ENCODE peak calls at places on chromosomes 13 and 19, in six cellular contexts. One of them, this sample, is unnamed.

GRCh38 chr13:46553886-46554855 is 1.2 kb downstream of the LRCH1 start:
- DNase-seq in stimulated activated CD4-positive, alpha-beta T cell treated with anti-CD3 and anti-CD28 coated beads, Interleukin-2, amount 100 ng/mL, for 4 hours: peak
- DNase-seq in hippocampal formation: no peak
- DNase-seq in hepatocyte: peak
- DNase-seq in ascending aorta: peak
- DNase-seq in stimulated activated naive CD4-positive, alpha-beta T cell: peak
- DNase-seq in this sample: no peak

GRCh38 chr19:47540748-47541147 is 25.9 kb upstream of the NAPA start:
- DNase-seq in stimulated activated CD4-positive, alpha-beta T cell treated with anti-CD3 and anti-CD28 coated beads, Interleukin-2, amount 100 ng/mL, for 4 hours: no peak
- DNase-seq in hippocampal formation: no peak
- DNase-seq in hepatocyte: no peak
- DNase-seq in ascending aorta: no peak
- DNase-seq in stimulated activated naive CD4-positive, alpha-beta T cell: peak
- DNase-seq in this sample: no peak

GRCh38 chr19:46471116-46471733 is at the start of gene PNMA8A:
- DNase-seq in stimulated activated CD4-positive, alpha-beta T cell treated with anti-CD3 and anti-CD28 coated beads, Interleukin-2, amount 100 ng/mL, for 4 hours: no peak
- DNase-seq in hippocampal formation: peak
- DNase-seq in hepatocyte: peak
- DNase-seq in ascending aorta: peak
- DNase-seq in stimulated activated naive CD4-positive, alpha-beta T cell: no peak
- DNase-seq in this sample: peak

GRCh38 chr13:66657165-66657895 is 572.8 kb downstream of the PCDH9 start:
- DNase-seq in stimulated activated CD4-positive, alpha-beta T cell treated with anti-CD3 and anti-CD28 coated beads, Interleukin-2, amount 100 ng/mL, for 4 hours: no peak
- DNase-seq in hippocampal formation: no peak
- DNase-seq in hepatocyte: peak
- DNase-seq in ascending aorta: no peak
- DNase-seq in stimulated activated naive CD4-positive, alpha-beta T cell: no peak
- DNase-seq in this sample: no peak

GRCh38 chr19:1577090-1577928 is 9.2 kb upstream of the MEX3D start:
- DNase-seq in stimulated activated CD4-positive, alpha-beta T cell treated with anti-CD3 and anti-CD28 coated beads, Interleukin-2, amount 100 ng/mL, for 4 hours: no peak
- DNase-seq in hippocampal formation: no peak
- DNase-seq in hepatocyte: no peak
- DNase-seq in ascending aorta: no peak
- DNase-seq in stimulated activated naive CD4-positive, alpha-beta T cell: no peak
- DNase-seq in this sample: no peak

GRCh38 chr13:110874508-110874960 is 40.3 kb downstream of the ANKRD10 start:
- DNase-seq in stimulated activated CD4-positive, alpha-beta T cell treated with anti-CD3 and anti-CD28 coated beads, Interleukin-2, amount 100 ng/mL, for 4 hours: peak
- DNase-seq in hippocampal formation: peak
- DNase-seq in hepatocyte: peak
- DNase-seq in ascending aorta: peak
- DNase-seq in stimulated activated naive CD4-positive, alpha-beta T cell: no peak
- DNase-seq in this sample: peak

GRCh38 chr19:35703343-35703742 is 1.0 kb upstream of the ZBTB32 start:
- DNase-seq in stimulated activated CD4-positive, alpha-beta T cell treated with anti-CD3 and anti-CD28 coated beads, Interleukin-2, amount 100 ng/mL, for 4 hours: no peak
- DNase-seq in hippocampal formation: no peak
- DNase-seq in hepatocyte: no peak
- DNase-seq in ascending aorta: no peak
- DNase-seq in stimulated activated naive CD4-positive, alpha-beta T cell: no peak
- DNase-seq in this sample: no peak

GRCh38 chr19:2722541-2723344 is 1.6 kb upstream of the DIRAS1 start:
- DNase-seq in stimulated activated CD4-positive, alpha-beta T cell treated with anti-CD3 and anti-CD28 coated beads, Interleukin-2, amount 100 ng/mL, for 4 hours: no peak
- DNase-seq in hippocampal formation: no peak
- DNase-seq in hepatocyte: peak
- DNase-seq in ascending aorta: peak
- DNase-seq in stimulated activated naive CD4-positive, alpha-beta T cell: no peak
- DNase-seq in this sample: no peak

GRCh38 chr19:4896372-4896771 is 6.3 kb downstream of the ARRDC5 start:
- DNase-seq in stimulated activated CD4-positive, alpha-beta T cell treated with anti-CD3 and anti-CD28 coated beads, Interleukin-2, amount 100 ng/mL, for 4 hours: no peak
- DNase-seq in hippocampal formation: no peak
- DNase-seq in hepatocyte: no peak
- DNase-seq in ascending aorta: no peak
- DNase-seq in stimulated activated naive CD4-positive, alpha-beta T cell: no peak
- DNase-seq in this sample: no peak

GRCh38 chr19:46890423-46891170 is 29.8 kb downstream of the ARHGAP35 start:
- DNase-seq in stimulated activated CD4-positive, alpha-beta T cell treated with anti-CD3 and anti-CD28 coated beads, Interleukin-2, amount 100 ng/mL, for 4 hours: no peak
- DNase-seq in hippocampal formation: no peak
- DNase-seq in hepatocyte: peak
- DNase-seq in ascending aorta: no peak
- DNase-seq in stimulated activated naive CD4-positive, alpha-beta T cell: no peak
- DNase-seq in this sample: no peak

GRCh38 chr13:23709521-23709920 is 139.3 kb downstream of the TNFRSF19 start:
- DNase-seq in stimulated activated CD4-positive, alpha-beta T cell treated with anti-CD3 and anti-CD28 coated beads, Interleukin-2, amount 100 ng/mL, for 4 hours: no peak
- DNase-seq in hippocampal formation: no peak
- DNase-seq in hepatocyte: no peak
- DNase-seq in ascending aorta: no peak
- DNase-seq in stimulated activated naive CD4-positive, alpha-beta T cell: no peak
- DNase-seq in this sample: no peak

GRCh38 chr13:25752957-25753540 is 298.8 kb downstream of the SHISA2 start:
- DNase-seq in stimulated activated CD4-positive, alpha-beta T cell treated with anti-CD3 and anti-CD28 coated beads, Interleukin-2, amount 100 ng/mL, for 4 hours: no peak
- DNase-seq in hippocampal formation: no peak
- DNase-seq in hepatocyte: peak
- DNase-seq in ascending aorta: no peak
- DNase-seq in stimulated activated naive CD4-positive, alpha-beta T cell: no peak
- DNase-seq in this sample: no peak

GRCh38 chr19:32339988-32340874 is 5.2 kb upstream of the ZNF507 start:
- DNase-seq in stimulated activated CD4-positive, alpha-beta T cell treated with anti-CD3 and anti-CD28 coated beads, Interleukin-2, amount 100 ng/mL, for 4 hours: no peak
- DNase-seq in hippocampal formation: peak
- DNase-seq in hepatocyte: peak
- DNase-seq in ascending aorta: no peak
- DNase-seq in stimulated activated naive CD4-positive, alpha-beta T cell: peak
- DNase-seq in this sample: peak

GRCh38 chr13:89923052-89923451 is 1424.4 kb upstream of the MIR17HG start:
- DNase-seq in stimulated activated CD4-positive, alpha-beta T cell treated with anti-CD3 and anti-CD28 coated beads, Interleukin-2, amount 100 ng/mL, for 4 hours: no peak
- DNase-seq in hippocampal formation: no peak
- DNase-seq in hepatocyte: no peak
- DNase-seq in ascending aorta: no peak
- DNase-seq in stimulated activated naive CD4-positive, alpha-beta T cell: no peak
- DNase-seq in this sample: no peak

GRCh38 chr13:30697177-30697953 is 38.0 kb upstream of the ALOX5AP start:
- DNase-seq in stimulated activated CD4-positive, alpha-beta T cell treated with anti-CD3 and anti-CD28 coated beads, Interleukin-2, amount 100 ng/mL, for 4 hours: no peak
- DNase-seq in hippocampal formation: no peak
- DNase-seq in hepatocyte: no peak
- DNase-seq in ascending aorta: no peak
- DNase-seq in stimulated activated naive CD4-positive, alpha-beta T cell: no peak
- DNase-seq in this sample: no peak

GRCh38 chr13:41463823-41464602 is 6.7 kb downstream of the RGCC start:
- DNase-seq in stimulated activated CD4-positive, alpha-beta T cell treated with anti-CD3 and anti-CD28 coated beads, Interleukin-2, amount 100 ng/mL, for 4 hours: no peak
- DNase-seq in hippocampal formation: no peak
- DNase-seq in hepatocyte: no peak
- DNase-seq in ascending aorta: no peak
- DNase-seq in stimulated activated naive CD4-positive, alpha-beta T cell: peak
- DNase-seq in this sample: no peak

GRCh38 chr13:112734696-112735547 is 45.1 kb downstream of the ATP11A start:
- DNase-seq in stimulated activated CD4-positive, alpha-beta T cell treated with anti-CD3 and anti-CD28 coated beads, Interleukin-2, amount 100 ng/mL, for 4 hours: no peak
- DNase-seq in hippocampal formation: no peak
- DNase-seq in hepatocyte: no peak
- DNase-seq in ascending aorta: no peak
- DNase-seq in stimulated activated naive CD4-positive, alpha-beta T cell: no peak
- DNase-seq in this sample: no peak

GRCh38 chr19:1261863-1262686 is 7.1 kb upstream of the CIRBP start:
- DNase-seq in stimulated activated CD4-positive, alpha-beta T cell treated with anti-CD3 and anti-CD28 coated beads, Interleukin-2, amount 100 ng/mL, for 4 hours: no peak
- DNase-seq in hippocampal formation: no peak
- DNase-seq in hepatocyte: peak
- DNase-seq in ascending aorta: peak
- DNase-seq in stimulated activated naive CD4-positive, alpha-beta T cell: no peak
- DNase-seq in this sample: no peak

GRCh38 chr13:101149735-101150380 is 266.4 kb downstream of the NALCN start:
- DNase-seq in stimulated activated CD4-positive, alpha-beta T cell treated with anti-CD3 and anti-CD28 coated beads, Interleukin-2, amount 100 ng/mL, for 4 hours: no peak
- DNase-seq in hippocampal formation: no peak
- DNase-seq in hepatocyte: peak
- DNase-seq in ascending aorta: no peak
- DNase-seq in stimulated activated naive CD4-positive, alpha-beta T cell: no peak
- DNase-seq in this sample: no peak

GRCh38 chr19:54232552-54232934 is 9.7 kb upstream of the LILRB3 start:
- DNase-seq in stimulated activated CD4-positive, alpha-beta T cell treated with anti-CD3 and anti-CD28 coated beads, Interleukin-2, amount 100 ng/mL, for 4 hours: no peak
- DNase-seq in hippocampal formation: no peak
- DNase-seq in hepatocyte: peak
- DNase-seq in ascending aorta: no peak
- DNase-seq in stimulated activated naive CD4-positive, alpha-beta T cell: no peak
- DNase-seq in this sample: no peak

GRCh38 chr19:38815059-38816001 is 2.6 kb upstream of the LGALS4 start:
- DNase-seq in stimulated activated CD4-positive, alpha-beta T cell treated with anti-CD3 and anti-CD28 coated beads, Interleukin-2, amount 100 ng/mL, for 4 hours: no peak
- DNase-seq in hippocampal formation: no peak
- DNase-seq in hepatocyte: peak
- DNase-seq in ascending aorta: no peak
- DNase-seq in stimulated activated naive CD4-positive, alpha-beta T cell: no peak
- DNase-seq in this sample: no peak

GRCh38 chr19:27793128-27793643 is 1419.8 kb downstream of the UQCRFS1 start:
- DNase-seq in stimulated activated CD4-positive, alpha-beta T cell treated with anti-CD3 and anti-CD28 coated beads, Interleukin-2, amount 100 ng/mL, for 4 hours: peak
- DNase-seq in hippocampal formation: no peak
- DNase-seq in hepatocyte: peak
- DNase-seq in ascending aorta: peak
- DNase-seq in stimulated activated naive CD4-positive, alpha-beta T cell: no peak
- DNase-seq in this sample: no peak